ENCODE peak calls at places on chromosomes 12 and 14, in eight cellular contexts. T, V, Q, Y, L, B, S and K are unnamed samples.

GRCh38 chr12:11981174-11981733 is 89.5 kb upstream of the BCL2L14 start:
- DNase-seq in T (no peak), V (no peak), Q (no peak), Y (no peak), L (no peak), B (no peak), S (no peak), K (no peak)

GRCh38 chr12:15600223-15600935 is 188.8 kb downstream of the EPS8 start:
- DNase-seq in T (no peak), V (no peak), Q (no peak), Y (no peak), L (no peak), B (no peak), S (no peak), K (no peak)

GRCh38 chr12:31369712-31370521 is 44.0 kb upstream of the SINHCAF start:
- DNase-seq in T (peak; percentile 44), V (peak; percentile 51), Q (peak; percentile 32), Y (peak; percentile 69), L (peak; percentile 29), B (peak; percentile 10), S (no peak), K (no peak)

GRCh38 chr12:85155791-85156190 is 119.6 kb downstream of the LRRIQ1 start:
- DNase-seq in T (no peak), V (no peak), Q (peak; percentile 81), Y (peak; percentile 73), L (no peak), B (no peak), S (peak; percentile 29), K (no peak)

GRCh38 chr12:29516431-29516875 is 19.0 kb upstream of the OVCH1 start:
- DNase-seq in T (no peak), V (no peak), Q (no peak), Y (peak; percentile 62), L (no peak), B (peak; percentile 75), S (no peak), K (no peak)

GRCh38 chr12:112256780-112257179 is 125.5 kb downstream of the HECTD4 start:
- DNase-seq in T (no peak), V (no peak), Q (no peak), Y (no peak), L (no peak), B (no peak), S (no peak), K (no peak)

GRCh38 chr14:25484194-25484593 is 434.2 kb upstream of the STXBP6 start:
- DNase-seq in T (no peak), V (no peak), Q (no peak), Y (no peak), L (no peak), B (no peak), S (no peak), K (no peak)

GRCh38 chr12:106358410-106359241 is 1.1 kb downstream of the POLR3B start:
- DNase-seq in T (no peak), V (peak; percentile 70), Q (no peak), Y (peak; percentile 80), L (no peak), B (peak; percentile 14), S (no peak), K (no peak)

GRCh38 chr12:53334822-53335221 is 1.3 kb downstream of the SP7 start:
- DNase-seq in T (no peak), V (no peak), Q (no peak), Y (no peak), L (no peak), B (no peak), S (no peak), K (no peak)

GRCh38 chr14:101226265-101226602 is 322.7 kb upstream of the RTL1 start:
- DNase-seq in T (no peak), V (no peak), Q (no peak), Y (no peak), L (no peak), B (no peak), S (no peak), K (no peak)

GRCh38 chr14:67444395-67444794 is 32.4 kb upstream of the PLEK2 start:
- DNase-seq in T (no peak), V (no peak), Q (no peak), Y (no peak), L (no peak), B (no peak), S (no peak), K (no peak)

GRCh38 chr12:120282229-120282628 is 9.5 kb downstream of the RNU4-2 start:
- DNase-seq in T (no peak), V (no peak), Q (no peak), Y (no peak), L (peak; percentile 28), B (no peak), S (no peak), K (no peak)

GRCh38 chr12:47725893-47726292 is 603 bp upstream of the ENDOU start:
- DNase-seq in T (no peak), V (no peak), Q (peak; percentile 77), Y (peak; percentile 75), L (no peak), B (no peak), S (peak; percentile 64), K (no peak)

GRCh38 chr12:40446385-40446784 is 221.6 kb downstream of the LRRK2 start:
- DNase-seq in T (no peak), V (no peak), Q (peak; percentile 69), Y (peak; percentile 8), L (no peak), B (no peak), S (no peak), K (no peak)
- TF ChIP-seq CTCF in T (peak; percentile 52), V (no peak), Q (peak; percentile 61), Y (no peak), L (no peak), B (peak; percentile 47), S (peak; percentile 44), K (peak; percentile 79)

GRCh38 chr12:107564946-107565345 is 120.7 kb upstream of the PWP1 start:
- DNase-seq in T (no peak), V (no peak), Q (peak; percentile 28), Y (peak; percentile 72), L (peak; percentile 44), B (no peak), S (no peak), K (no peak)
- TF ChIP-seq CTCF in T (peak; percentile 35), V (no peak), Q (peak; percentile 52), Y (peak; percentile 83), L (no peak), B (peak; percentile 11), S (peak; percentile 54), K (peak; percentile 26)

GRCh38 chr14:56278383-56278782 is 160.2 kb downstream of the PELI2 start:
- DNase-seq in T (no peak), V (no peak), Q (no peak), Y (no peak), L (no peak), B (no peak), S (no peak), K (no peak)

GRCh38 chr14:56284641-56285040 is 166.4 kb downstream of the PELI2 start:
- DNase-seq in T (no peak), V (no peak), Q (no peak), Y (peak; percentile 29), L (no peak), B (no peak), S (no peak), K (no peak)

GRCh38 chr14:56282179-56282578 is 164.0 kb downstream of the PELI2 start:
- DNase-seq in T (no peak), V (no peak), Q (no peak), Y (no peak), L (no peak), B (no peak), S (no peak), K (no peak)

DNA sequence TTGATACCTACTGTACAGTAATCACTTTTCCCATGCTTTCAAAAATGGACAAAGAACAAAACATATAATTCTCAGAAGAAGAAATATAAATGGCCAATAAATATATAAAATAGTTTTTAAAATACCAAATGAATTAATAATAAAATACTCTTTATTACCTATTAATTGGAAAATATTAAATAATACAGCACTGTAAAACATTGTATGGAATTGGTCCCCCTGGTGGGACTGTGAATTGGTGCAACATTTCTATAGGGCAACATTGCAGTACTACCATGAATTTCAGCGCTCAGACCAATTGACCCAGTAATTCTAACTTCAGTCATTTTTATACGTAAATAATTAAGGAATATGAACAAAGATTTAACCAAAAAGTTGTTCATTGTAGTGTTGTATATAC is 162.6 kb downstream of the PELI2 start:
- DNase-seq in T (no peak), V (no peak), Q (no peak), Y (no peak), L (no peak), B (no peak), S (no peak), K (no peak)
- TF ChIP-seq CTCF in T (no peak), V (no peak), Q (peak; percentile 29), Y (peak; percentile 46), L (no peak), B (peak; percentile 3), S (peak; percentile 17), K (peak; percentile 70)

GRCh38 chr12:132214161-132214476 is 69.9 kb downstream of the NOC4L start:
- DNase-seq in T (no peak), V (no peak), Q (no peak), Y (no peak), L (no peak), B (no peak), S (no peak), K (no peak)

GRCh38 chr12:132216354-132216987 is 72.2 kb downstream of the NOC4L start:
- DNase-seq in T (no peak), V (no peak), Q (no peak), Y (no peak), L (no peak), B (no peak), S (no peak), K (no peak)

GRCh38 chr12:132215644-132215989 is 71.4 kb downstream of the NOC4L start:
- DNase-seq in T (no peak), V (no peak), Q (no peak), Y (no peak), L (no peak), B (no peak), S (no peak), K (peak; percentile 79)

GRCh38 chr12:132213359-132214160 is 69.3 kb downstream of the NOC4L start:
- DNase-seq in T (no peak), V (no peak), Q (no peak), Y (no peak), L (no peak), B (no peak), S (no peak), K (peak; percentile 83)

DNA sequence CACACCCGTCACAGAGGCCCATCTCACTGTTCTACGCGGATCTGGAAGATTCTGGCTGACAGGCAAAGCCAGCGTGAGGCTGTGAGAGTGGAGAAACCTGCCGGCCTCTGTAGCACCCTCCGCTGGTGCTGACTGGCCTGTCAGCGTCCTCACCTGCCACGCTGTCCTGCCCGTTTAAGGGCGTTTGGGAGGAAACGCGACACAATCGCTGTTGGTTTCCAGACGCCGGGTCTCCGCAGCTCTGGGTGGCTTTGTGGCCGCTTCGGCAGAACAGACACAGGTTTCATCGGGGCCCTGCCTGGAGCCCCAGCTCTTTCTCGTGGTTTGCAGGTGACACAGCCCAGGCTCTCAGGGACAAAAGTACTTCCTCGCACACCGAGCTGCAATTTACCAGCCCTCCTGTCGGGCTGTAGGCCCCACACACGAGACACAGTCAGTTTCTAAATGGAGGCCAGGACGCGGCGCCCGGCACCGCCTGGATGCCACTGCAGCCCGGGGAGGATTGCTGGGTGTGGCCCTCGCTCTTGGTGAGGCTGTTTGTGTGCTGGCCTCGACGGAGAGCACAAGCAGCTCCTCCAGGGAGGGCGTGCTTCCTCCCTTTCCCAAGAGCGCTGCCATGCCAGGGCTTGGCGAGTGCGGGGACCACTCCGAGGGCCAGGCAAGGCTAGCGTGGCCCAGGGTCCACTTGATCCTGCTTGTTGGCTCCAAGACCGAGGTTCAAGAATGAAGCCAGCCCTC is 70.8 kb downstream of the NOC4L start:
- DNase-seq in T (no peak), V (no peak), Q (no peak), Y (no peak), L (peak; percentile 43), B (no peak), S (no peak), K (peak; percentile 73)
- TF ChIP-seq CTCF in T (no peak), V (no peak), Q (no peak), Y (no peak), L (no peak), B (no peak), S (no peak), K (no peak)